ENCODE peak calls at places on chromosomes 13 and 19, in nine cellular contexts. Y is HEK293T; I is non-pigmented ciliary epithelial cell; P is stimulated activated CD8-positive, alpha-beta memory T cell treated with anti-CD3 and anti-CD28 coated beads, Interleukin-4, amount 100 ng/mL, for 4 hours; R is WTC11; L is nucleus accumbens; M is AG20443; U is activated T-helper 9 cell treated with anti-CD3 and anti-CD28 coated beads, Interleukin-2, amount 50 U/mL, for 16 hours; K is SHP77. V is an unnamed sample.

GRCh38 chr19:35462476-35462953 is 14.5 kb downstream of the FFAR2 start:
- DNase-seq in Y (no peak), R (no peak), I (no peak), K (no peak), L (no peak), U (peak), P (peak), M (no peak), V (no peak)

GRCh38 chr19:17338440-17339078 is 1.2 kb downstream of the GTPBP3 start:
- DNase-seq in U (no peak), L (no peak), I (no peak), M (no peak), K (no peak), R (no peak), Y (no peak), P (no peak), V (no peak)

GRCh38 chr13:101019126-101019525 is 344.5 kb upstream of the TMTC4 start:
- DNase-seq in M (peak), P (no peak), K (no peak), L (no peak), I (no peak), U (no peak), R (no peak), Y (no peak), V (no peak)

GRCh38 chr19:48821633-48822032 is 10.8 kb upstream of the BCAT2 start:
- DNase-seq in Y (no peak), L (no peak), M (no peak), I (no peak), U (no peak), P (no peak), R (no peak), K (no peak), V (no peak)

GRCh38 chr13:20585371-20585770 is 18.4 kb downstream of the IFT88 start:
- DNase-seq in K (no peak), P (no peak), Y (no peak), U (no peak), M (no peak), R (no peak), L (no peak), I (no peak), V (no peak)

GRCh38 chr13:100235311-100235901 is 146.5 kb downstream of the PCCA start:
- DNase-seq in L (no peak), Y (peak), K (peak), P (no peak), R (no peak), I (peak), M (peak), U (no peak), V (peak)

GRCh38 chr19:32809754-32810153 is 59.8 kb downstream of the SLC7A9 start:
- DNase-seq in M (no peak), I (no peak), K (no peak), U (no peak), R (no peak), L (no peak), Y (no peak), P (no peak), V (no peak)

GRCh38 chr19:46371371-46371901 is 24.5 kb downstream of the PPP5C start:
- DNase-seq in L (no peak), P (no peak), I (no peak), R (no peak), K (no peak), M (no peak), Y (no peak), U (no peak), V (no peak)

GRCh38 chr13:37889102-37889501 is 19.5 kb upstream of the TRPC4 start:
- DNase-seq in U (no peak), R (no peak), P (no peak), K (no peak), I (no peak), Y (no peak), M (no peak), L (no peak), V (no peak)

GRCh38 chr13:84192125-84192524 is 309.9 kb upstream of the SLITRK1 start:
- DNase-seq in K (no peak), M (peak), L (no peak), R (no peak), I (peak), P (no peak), Y (no peak), U (no peak), V (no peak)